ENCODE peak calls at places on chromosomes 11 and 22, in four cellular contexts. C is mesenchymal stem cell, O is body of pancreas, K is uterus. J is an unnamed sample.
A peak's percentile ranks its signal among the peaks of the same experiment; 100 is the strongest.

GRCh38 chr11:122232985-122233384 is 117.0 kb upstream of the BLID start:
- DNase-seq in C (no peak), O (no peak), K (no peak), J (no peak)

GRCh38 chr11:70005107-70005818 is 72.9 kb upstream of the ANO1 start:
- DNase-seq in C (peak; percentile 86), O (no peak), K (no peak), J (peak; percentile 12)

GRCh38 chr11:114134870-114135269 is 75.4 kb downstream of the ZBTB16 start:
- DNase-seq in C (peak; percentile 97), O (no peak), K (no peak), J (peak; percentile 74)

GRCh38 chr11:29184939-29185890 is 831.6 kb downstream of the KCNA4 start:
- DNase-seq in C (peak; percentile 93), O (no peak), K (no peak), J (peak; percentile 92)

GRCh38 chr11:73866586-73866996 is 10.1 kb downstream of the COA4 start:
- DNase-seq in C (peak; percentile 97), O (no peak), K (peak; percentile 49), J (peak; percentile 79)

GRCh38 chr22:46830001-46830715 is 67.7 kb downstream of the TBC1D22A start:
- DNase-seq in C (peak; percentile 61), O (no peak), K (no peak), J (peak; percentile 76)

GRCh38 chr11:21174781-21175180 is 505.4 kb downstream of the NELL1 start:
- DNase-seq in C (no peak), O (no peak), K (no peak), J (no peak)

GRCh38 chr22:47251911-47252310 is 489.5 kb downstream of the TBC1D22A start:
- DNase-seq in C (no peak), O (no peak), K (no peak), J (no peak)

GRCh38 chr22:33299245-33299956 is 241.2 kb upstream of the SYN3 start:
- DNase-seq in C (no peak), O (no peak), K (no peak), J (no peak)

GRCh38 chr11:79439893-79440450 is 858 bp downstream of the TENM4 start:
- DNase-seq in C (no peak), O (no peak), K (peak; percentile 45), J (no peak)

DNA sequence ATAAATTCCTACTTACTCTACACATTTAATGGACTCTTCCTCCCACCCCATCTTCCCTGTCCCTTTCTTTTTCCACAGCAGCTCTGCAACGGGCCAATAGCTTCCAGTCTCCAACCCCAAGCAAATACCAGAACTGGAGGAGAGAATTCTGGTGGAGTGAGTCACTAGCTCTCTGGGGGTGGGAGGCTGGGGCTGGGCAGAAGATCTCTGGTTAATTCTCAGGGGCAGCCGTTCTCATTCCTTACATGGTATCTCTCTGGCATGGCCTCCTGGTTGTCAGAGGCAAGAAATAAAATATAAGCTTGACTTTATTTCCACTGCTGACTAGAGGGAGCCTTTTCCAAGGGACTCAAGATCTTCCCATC is 90.4 kb upstream of the PARVA start:
- DNase-seq in C (peak; percentile 97), O (no peak), K (peak; percentile 67), J (peak; percentile 94)
- H3K27ac ChIP-seq in C (peak overlapping the region; percentile 99), O (no peak overlapping the region), K (peak overlapping the region; percentile 80), J (peak overlapping the region; percentile 99)

GRCh38 chr22:37260396-37260795 is 16.3 kb upstream of the RAC2 start:
- DNase-seq in C (no peak), O (no peak), K (no peak), J (no peak)

GRCh38 chr22:37259540-37260029 is 15.5 kb upstream of the RAC2 start:
- DNase-seq in C (peak; percentile 70), O (no peak), K (no peak), J (peak; percentile 53)

GRCh38 chr22:37258005-37258790 is 14.1 kb upstream of the RAC2 start:
- DNase-seq in C (no peak), O (no peak), K (no peak), J (no peak)

GRCh38 chr22:37260939-37261338 is 16.9 kb upstream of the RAC2 start:
- DNase-seq in C (peak; percentile 69), O (peak; percentile 55), K (no peak), J (peak; percentile 37)

DNA sequence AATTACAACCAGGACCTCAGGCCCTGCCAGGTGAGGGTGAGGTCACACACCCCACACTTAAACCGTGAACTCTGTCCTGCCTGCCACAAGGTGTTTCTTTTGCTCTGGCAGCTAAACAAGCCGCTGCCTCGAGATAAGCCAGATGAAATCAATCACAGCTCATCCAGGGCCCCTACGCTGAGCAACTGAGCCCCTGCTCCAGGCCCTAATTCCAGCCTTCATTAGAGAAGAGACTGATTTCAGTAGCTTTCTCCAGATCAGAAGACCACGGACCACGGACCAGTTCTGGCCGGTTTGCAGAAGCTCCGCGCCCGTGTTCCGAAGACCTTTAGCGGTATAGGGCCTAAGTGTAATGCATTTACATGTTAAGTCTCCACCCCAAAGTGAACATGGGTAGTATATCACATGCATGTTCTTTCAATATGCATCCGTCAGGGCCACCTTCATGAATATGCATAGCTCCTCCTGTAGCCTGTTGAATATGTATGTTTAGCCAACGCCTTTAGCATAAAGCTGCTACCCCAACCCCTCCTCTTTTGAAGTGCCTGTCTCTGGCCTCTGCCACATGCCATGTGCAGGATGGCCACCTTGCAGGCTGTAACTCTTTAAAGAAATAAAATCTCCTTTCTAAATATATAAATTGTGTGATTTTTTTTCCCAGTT is 14.9 kb upstream of the RAC2 start:
- DNase-seq in C (no peak), O (no peak), K (no peak), J (no peak)
- H3K4me3 ChIP-seq in C (no peak overlapping the region), O (no peak overlapping the region), K (no peak overlapping the region), J (peak overlapping the region; percentile 29)

GRCh38 chr11:95024958-95025357 is at the start of gene KDM4E:
- DNase-seq in C (no peak), O (no peak), K (no peak), J (no peak)
- H3K27me3 ChIP-seq in C (no peaks in the 10 kb centered on the region), O (no peaks in the 10 kb centered on the region), K (no peaks in the 10 kb centered on the region), J (no peaks in the 10 kb centered on the region)

GRCh38 chr11:123452799-123453198 is 22.7 kb downstream of the GRAMD1B start:
- DNase-seq in C (no peak), O (no peak), K (no peak), J (no peak)
- H3K27ac ChIP-seq in C (no peak overlapping the region), O (no peak overlapping the region), K (no peak overlapping the region), J (no peak overlapping the region)

GRCh38 chr22:42442746-42443145 is 10.5 kb upstream of the NFAM1 start:
- DNase-seq in C (no peak), O (no peak), K (no peak), J (no peak)

GRCh38 chr22:42438293-42438650 is 6.1 kb upstream of the NFAM1 start:
- DNase-seq in C (no peak), O (no peak), K (no peak), J (no peak)

GRCh38 chr22:42439021-42439420 is 6.8 kb upstream of the NFAM1 start:
- DNase-seq in C (no peak), O (no peak), K (no peak), J (no peak)

GRCh38 chr22:42439821-42440674 is 7.8 kb upstream of the NFAM1 start:
- DNase-seq in C (peak; percentile 19), O (peak; percentile 28), K (peak; percentile 38), J (peak; percentile 9)

GRCh38 chr22:42440728-42441127 is 8.5 kb upstream of the NFAM1 start:
- DNase-seq in C (no peak), O (no peak), K (no peak), J (no peak)
- H3K4me3 ChIP-seq in C (no peak overlapping the region), O (no peak overlapping the region), K (no peak overlapping the region), J (no peak overlapping the region)

DNA sequence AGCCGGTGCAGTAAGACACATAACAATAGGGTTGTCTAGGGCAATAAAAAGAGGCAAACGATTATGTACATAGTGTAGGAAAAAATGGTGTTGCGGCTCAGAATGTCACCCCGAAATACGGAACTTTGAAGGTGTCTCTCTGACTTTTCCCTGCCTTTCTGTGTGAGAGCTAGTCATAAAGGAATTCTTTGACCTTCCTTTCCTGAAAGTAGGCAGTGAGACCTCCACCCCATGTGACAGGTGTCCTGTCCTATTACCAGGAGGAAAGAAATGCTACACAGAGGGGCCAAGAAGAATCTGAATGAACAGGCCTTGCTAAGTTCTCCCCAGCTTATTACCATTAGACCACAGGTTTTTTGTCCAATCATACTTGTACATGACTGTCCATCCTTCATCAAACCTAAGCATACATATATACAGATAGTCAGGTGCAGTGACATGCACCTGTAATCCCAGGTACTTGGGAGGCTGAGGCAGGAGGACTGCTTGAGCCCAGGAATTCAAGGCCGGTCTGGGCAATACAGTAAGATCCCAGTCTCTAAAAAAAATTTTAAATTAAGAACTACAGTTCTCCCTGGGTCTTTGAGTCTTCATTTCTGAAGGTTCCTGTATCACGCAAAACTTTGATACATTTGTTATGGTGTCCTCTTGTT is 16.1 kb upstream of the TOP3B start:
- DNase-seq in C (no peak), O (no peak), K (no peak), J (no peak)
- H3K27me3 ChIP-seq in C (peaks cover 44% of the 10 kb centered on the region), O (no peaks in the 10 kb centered on the region), K (no peaks in the 10 kb centered on the region), J (peaks cover 18% of the 10 kb centered on the region)

DNA sequence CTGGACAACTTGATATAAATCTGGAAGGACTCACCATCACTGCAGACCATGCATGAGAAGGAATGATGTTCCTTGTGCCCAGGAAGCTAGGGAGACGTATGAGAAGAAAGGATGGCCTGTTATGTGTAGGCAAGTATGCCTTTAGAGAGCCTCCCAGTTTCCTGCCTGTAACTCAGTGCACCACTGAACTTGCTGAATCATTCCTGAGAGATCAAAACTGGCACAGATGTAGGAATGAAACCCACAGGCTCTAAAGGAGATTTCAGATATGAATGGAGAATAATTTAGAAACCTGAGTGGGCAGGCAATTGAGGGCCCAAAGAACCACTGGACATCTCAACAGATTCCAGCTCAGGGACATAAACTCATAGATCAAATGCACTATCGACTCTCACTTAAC is 38.4 kb upstream of the PRSS23 start:
- DNase-seq in C (no peak), O (no peak), K (no peak), J (peak; percentile 39)
- H3K27ac ChIP-seq in C (no peak overlapping the region), O (no peak overlapping the region), K (no peak overlapping the region), J (no peak overlapping the region)

J was measured in brain microvascular endothelial cell.